ENCODE peak calls at places on chromosomes 12 and 14, in five cellular contexts. C is HepG2, O is HCT116, F is K562, Q is H1. M is an unnamed sample.

GRCh38 chr12:4849024-4849594 is 60.6 kb upstream of the KCNA1 start:
- DNase-seq in Q (no peak), F (peak), O (no peak), C (peak), M (no peak)

GRCh38 chr12:92396647-92397258 is 251.1 kb upstream of the BTG1 start:
- DNase-seq in O (no peak), F (peak), Q (no peak), C (no peak), M (no peak)

GRCh38 chr12:115223322-115223721 is 539.3 kb upstream of the TBX3 start:
- DNase-seq in Q (no peak), O (no peak), C (peak), F (no peak), M (no peak)

GRCh38 chr12:109888179-109889020 is 8.1 kb upstream of the GLTP start:
- DNase-seq in Q (no peak), F (no peak), O (peak), C (no peak), M (peak)

GRCh38 chr14:90555126-90556049 is 158.6 kb downstream of the CALM1 start:
- DNase-seq in O (no peak), F (no peak), Q (no peak), C (no peak), M (no peak)

GRCh38 chr12:44286336-44286735 is 450.5 kb downstream of the TMEM117 start:
- DNase-seq in O (no peak), C (no peak), F (no peak), Q (no peak), M (no peak)

GRCh38 chr14:37623552-37623951 is 28.1 kb downstream of the TTC6 start:
- DNase-seq in Q (no peak), F (no peak), O (peak), C (no peak), M (no peak)

GRCh38 chr12:20967756-20968155 is 157.3 kb downstream of the SLCO1B3 start:
- DNase-seq in Q (no peak), F (no peak), C (no peak), O (no peak), M (no peak)

GRCh38 chr12:28108599-28108998 is 81.7 kb upstream of the CCDC91 start:
- DNase-seq in F (peak), Q (no peak), O (no peak), C (no peak), M (no peak)

GRCh38 chr14:71918955-71919354 is 13.3 kb upstream of the RGS6 start:
- DNase-seq in O (no peak), C (no peak), Q (peak), F (no peak), M (no peak)

GRCh38 chr12:131094831-131095805 is 141.4 kb downstream of the ADGRD1 start:
- DNase-seq in O (no peak), C (no peak), Q (no peak), F (no peak), M (no peak)

GRCh38 chr14:22448905-22449611 is 140.0 kb downstream of the DAD1 start:
- DNase-seq in F (no peak), C (no peak), O (no peak), Q (no peak), M (no peak)
- TF ChIP-seq SIN3A in F (no peak), C (no peak), O (no peak), Q (no peak), M (no peak)

DNA sequence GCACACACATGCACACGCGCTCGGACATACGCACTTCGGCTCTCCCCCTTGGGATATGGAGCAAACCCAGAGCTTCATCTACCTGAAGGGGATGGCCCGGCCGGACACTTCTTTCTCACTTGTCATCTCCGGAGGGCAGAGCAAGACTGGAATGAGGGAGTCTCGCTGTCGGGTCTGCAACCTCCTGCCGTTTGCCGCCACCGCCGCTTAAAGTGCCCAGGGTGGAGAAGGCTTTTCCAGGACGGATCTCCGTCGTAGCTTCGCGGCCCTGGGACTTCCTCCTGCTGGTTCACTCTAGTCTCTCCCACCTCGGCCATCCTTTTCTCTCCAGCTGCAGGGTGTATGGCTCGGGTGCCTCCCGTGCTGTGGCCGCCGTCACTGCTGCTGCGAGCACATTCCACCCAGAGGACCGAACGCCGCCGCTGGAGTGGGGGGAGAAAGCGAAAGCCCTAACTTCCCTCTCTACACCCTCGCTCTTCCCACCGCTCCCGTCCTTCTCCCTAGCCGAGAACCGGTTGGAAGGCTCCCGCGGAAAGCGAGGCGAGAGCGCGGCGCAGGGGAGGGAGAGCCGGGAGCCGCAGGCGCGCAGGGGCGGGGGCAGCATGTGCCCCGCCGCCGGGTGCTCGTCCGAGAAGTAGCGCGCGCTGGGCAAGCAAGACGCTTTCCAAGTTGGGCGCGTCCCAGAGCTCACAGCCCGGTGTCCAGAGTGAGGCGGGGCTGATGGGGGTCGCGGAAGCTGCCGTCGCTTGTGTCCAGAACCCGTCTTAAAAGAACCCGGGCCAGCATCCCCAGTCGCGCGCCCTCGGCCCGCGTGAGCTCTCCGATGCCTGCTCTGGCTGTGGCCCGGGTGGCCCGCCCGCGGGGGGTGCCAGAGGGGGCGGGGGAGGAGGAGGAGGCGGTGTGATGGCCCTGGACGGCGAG is at the start of gene TRHDE:
- DNase-seq in O (no peak), Q (peak), F (no peak), C (no peak), M (no peak)
- TF ChIP-seq SP1 in O (no peak), Q (no peak), F (no peak), C (no peak), M (no peak)

DNA sequence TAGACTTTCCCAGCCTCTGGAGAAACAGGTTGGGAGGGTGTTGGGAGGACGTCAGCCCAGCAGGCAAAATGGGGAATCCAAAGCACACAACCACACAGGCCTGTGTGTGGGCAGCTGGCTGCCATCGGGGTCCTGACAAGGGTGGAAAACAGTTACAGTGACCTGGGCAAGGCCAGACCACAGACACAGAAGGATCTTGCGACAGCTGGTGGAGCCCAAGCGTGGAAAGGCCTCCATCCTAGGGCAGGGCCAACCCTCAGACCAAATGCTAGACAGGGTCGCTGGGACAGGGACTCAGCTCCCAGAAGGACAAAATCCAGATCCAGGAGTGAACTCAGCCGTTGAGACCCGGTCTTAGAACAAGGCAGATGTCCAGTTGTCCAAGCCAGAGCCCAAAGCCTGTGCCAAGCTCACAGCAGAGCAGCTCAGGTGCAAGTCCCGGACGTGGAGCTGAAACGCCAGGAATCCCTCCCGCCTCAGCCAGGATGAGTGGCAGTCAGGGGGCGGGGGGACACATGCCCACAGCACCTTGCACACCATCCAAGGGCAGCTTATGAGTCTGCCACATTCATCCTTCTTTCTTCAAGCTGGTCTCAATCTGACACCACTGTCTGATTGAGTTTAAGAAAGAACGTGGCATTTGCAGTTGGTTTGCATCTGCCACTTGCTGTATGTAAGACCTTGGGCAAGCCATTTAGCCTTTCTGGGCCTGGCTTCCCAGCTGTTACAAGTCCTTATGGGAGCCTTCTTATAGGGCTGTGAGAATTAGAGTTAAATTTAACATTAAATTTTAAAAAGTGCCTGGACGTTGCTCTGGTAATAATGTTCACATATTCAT is 37.6 kb downstream of the DEGS2 start:
- DNase-seq in C (no peak), O (no peak), Q (no peak), F (no peak), M (no peak)
- TF ChIP-seq SIN3A in C (no peak), O (no peak), Q (no peak), F (no peak), M (no peak)

DNA sequence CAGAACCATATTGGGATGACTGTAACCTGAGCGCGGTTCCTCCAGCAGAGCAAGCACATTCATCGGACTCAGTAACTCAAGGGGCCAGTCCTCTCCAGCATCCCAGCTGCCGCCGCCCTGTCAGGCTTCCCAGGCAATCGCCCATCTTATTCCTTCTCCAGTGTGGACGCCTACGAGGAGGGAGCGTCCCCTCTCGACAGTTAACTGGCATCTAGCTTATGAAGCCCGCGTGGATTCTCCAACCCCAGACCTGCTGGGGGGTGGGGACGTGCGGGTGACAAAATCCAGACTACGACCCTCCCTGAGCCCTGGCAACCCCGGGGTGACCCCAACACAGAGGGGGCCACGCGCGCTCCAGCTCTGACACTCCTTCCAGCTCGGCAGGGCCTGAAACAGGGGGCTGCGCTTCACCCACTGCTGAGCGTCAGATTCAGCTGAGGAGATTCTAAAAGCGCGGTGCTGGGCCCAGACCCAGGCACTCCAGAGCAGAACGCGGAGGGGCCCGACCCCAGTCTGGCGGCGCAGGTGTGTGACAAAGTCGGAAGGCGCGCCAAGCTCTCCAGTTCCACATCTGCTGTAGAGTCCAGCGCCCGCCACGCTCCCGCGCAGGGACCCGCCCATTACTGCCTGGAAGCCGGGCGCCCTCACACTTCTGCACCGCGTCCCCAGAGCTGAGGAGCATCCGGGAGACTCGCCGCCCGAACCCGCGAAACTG is 43.9 kb upstream of the ESR2 start:
- DNase-seq in O (no peak), F (peak), C (peak), Q (peak), M (no peak)
- TF ChIP-seq SP1 in O (no peak), F (no peak), C (no peak), Q (no peak), M (no peak)

DNA sequence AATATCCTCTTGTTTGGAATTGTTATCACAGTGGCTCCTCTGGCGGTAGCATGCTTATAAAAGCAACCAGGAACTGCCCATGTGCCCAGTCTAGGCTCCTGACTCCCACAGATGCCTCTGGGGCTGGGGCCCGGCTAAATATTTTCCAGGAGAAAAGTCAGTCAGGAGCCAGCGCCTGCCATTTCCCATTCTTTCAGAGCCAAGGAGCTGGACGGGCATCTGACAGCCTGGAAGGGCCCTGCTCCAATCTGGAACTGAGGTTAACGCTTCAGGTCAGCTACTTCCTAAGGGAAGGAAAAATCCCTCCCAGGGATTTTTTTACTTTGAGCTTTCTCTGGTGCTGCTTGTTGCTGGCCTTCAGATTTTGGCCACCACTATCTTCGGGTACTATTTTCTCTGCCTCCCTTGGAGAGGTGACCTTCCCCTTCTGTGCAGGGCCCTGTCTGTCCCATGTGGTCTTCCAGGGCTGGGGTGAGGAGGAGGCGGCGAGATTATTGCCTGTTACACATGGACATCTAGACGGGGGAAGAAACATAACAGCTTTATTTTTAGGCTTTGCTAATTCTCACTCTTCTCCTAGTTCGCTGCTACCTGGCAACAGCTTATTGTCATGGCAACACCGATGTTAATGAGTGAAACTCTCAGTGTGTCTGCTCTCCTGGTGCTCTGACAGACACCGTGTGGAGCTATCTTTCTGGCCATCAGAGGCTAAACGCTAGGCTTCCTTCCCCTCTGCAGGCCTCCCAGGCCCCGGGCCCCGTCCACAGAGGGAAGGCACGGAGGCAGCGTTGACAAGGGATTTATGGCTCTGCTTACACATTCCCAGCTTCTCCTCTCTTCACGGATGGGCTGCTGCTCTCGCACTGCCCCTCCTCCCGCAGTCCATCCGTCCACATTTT is 160.4 kb downstream of the CACNA1C start:
- DNase-seq in C (no peak), Q (no peak), O (no peak), F (no peak), M (no peak)
- TF ChIP-seq SIN3A in C (no peak), Q (no peak), O (no peak), F (no peak), M (no peak)

GRCh38 chr14:101588990-101589389 is 27.7 kb downstream of the DIO3 start:
- DNase-seq in O (no peak), Q (no peak), C (peak), F (no peak), M (no peak)

GRCh38 chr14:101585211-101585610 is 23.9 kb downstream of the DIO3 start:
- DNase-seq in O (no peak), C (no peak), F (no peak), Q (no peak), M (no peak)

GRCh38 chr14:101588286-101588975 is 27.1 kb downstream of the DIO3 start:
- DNase-seq in Q (no peak), O (no peak), C (no peak), F (no peak), M (no peak)

GRCh38 chr14:101587403-101587998 is 26.2 kb downstream of the DIO3 start:
- DNase-seq in O (no peak), Q (no peak), F (no peak), C (no peak), M (no peak)

DNA sequence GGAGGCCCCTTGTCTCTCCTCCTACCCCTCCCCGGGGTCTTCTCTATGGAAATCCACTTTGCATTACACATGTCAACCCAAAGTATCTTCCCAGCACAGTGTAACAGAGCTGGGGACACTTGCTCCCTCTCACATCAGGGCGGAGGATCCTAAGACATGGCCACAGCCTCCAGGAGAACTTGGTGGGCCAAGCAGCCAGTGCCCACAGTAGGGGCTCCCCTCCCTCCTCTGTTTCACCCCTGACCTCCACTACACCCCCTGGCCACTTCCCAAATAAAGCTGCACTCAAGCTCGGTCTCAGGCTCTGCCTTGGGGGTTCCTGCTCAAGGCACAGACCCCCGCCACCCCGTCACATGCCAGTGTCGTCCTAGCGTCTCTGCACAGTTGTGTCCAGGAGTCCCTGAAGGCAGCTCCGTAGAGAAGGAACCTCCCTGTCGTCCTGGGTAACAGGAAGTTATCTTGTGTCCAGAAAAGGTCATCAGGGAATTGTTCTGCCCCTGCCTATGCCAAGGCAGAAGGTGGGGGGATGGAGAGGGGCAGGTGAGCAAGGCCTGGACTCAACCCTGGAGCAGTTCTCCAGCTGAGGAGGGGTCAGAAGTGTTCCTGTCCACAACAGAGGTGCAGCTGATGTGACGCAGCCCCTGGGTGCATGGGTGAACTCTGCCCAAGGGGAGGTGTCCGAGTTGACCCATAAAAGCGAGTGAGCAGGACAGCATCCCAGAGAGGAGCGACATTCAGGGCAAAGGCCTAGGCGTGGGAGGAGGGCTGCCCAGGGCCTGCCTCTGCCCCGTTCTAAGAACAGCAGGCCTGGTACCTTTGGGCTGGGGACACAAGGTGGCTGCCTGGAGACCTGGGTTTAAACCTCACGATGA is 25.5 kb downstream of the DIO3 start:
- DNase-seq in F (no peak), Q (no peak), C (no peak), O (no peak), M (no peak)
- TF ChIP-seq SP1 in F (no peak), Q (no peak), C (no peak), O (no peak), M (no peak)